ENCODE peak calls at places on chromosomes 3 and 15, in five cellular contexts. H, G, Y, P and A are unnamed samples.

GRCh38 chr3:50268703-50269451 is at the start of gene SEMA3B:
- DNase-seq in H (no peak), G (no peak), Y (no peak), P (no peak), A (peak)

GRCh38 chr15:25793354-25794050 is 69.6 kb downstream of the ATP10A start:
- DNase-seq in H (no peak), G (no peak), Y (no peak), P (no peak), A (no peak)

GRCh38 chr3:110149763-110150162 is 812.4 kb upstream of the DPPA4 start:
- DNase-seq in H (no peak), G (no peak), Y (no peak), P (no peak), A (no peak)

GRCh38 chr3:5262507-5262906 is 75.0 kb downstream of the EDEM1 start:
- DNase-seq in H (no peak), G (no peak), Y (no peak), P (no peak), A (no peak)

GRCh38 chr3:197750863-197751737 is 1.4 kb downstream of the FYTTD1 start:
- DNase-seq in H (no peak), G (peak), Y (peak), P (no peak), A (no peak)

GRCh38 chr3:160556141-160556540 is 9.2 kb downstream of the KPNA4 start:
- DNase-seq in H (no peak), G (no peak), Y (no peak), P (no peak), A (no peak)

GRCh38 chr15:66565731-66566130 is at the start of gene LCTL:
- DNase-seq in H (no peak), G (no peak), Y (no peak), P (no peak), A (no peak)

GRCh38 chr15:50119063-50119700 is at the start of gene ATP8B4:
- DNase-seq in H (no peak), G (no peak), Y (no peak), P (no peak), A (no peak)

GRCh38 chr3:80244390-80244789 is 476.6 kb upstream of the ROBO1 start:
- DNase-seq in H (no peak), G (no peak), Y (no peak), P (no peak), A (peak)

GRCh38 chr3:154786724-154787123 is 293.4 kb upstream of the MME start:
- DNase-seq in H (no peak), G (no peak), Y (no peak), P (no peak), A (no peak)

GRCh38 chr15:100945006-100945405 is 25.8 kb downstream of the LRRK1 start:
- DNase-seq in H (no peak), G (no peak), Y (no peak), P (no peak), A (no peak)

GRCh38 chr15:80856400-80856799 is 77.2 kb downstream of the CEMIP start:
- DNase-seq in H (no peak), G (no peak), Y (no peak), P (no peak), A (no peak)